ENCODE peak calls at places on chromosomes 11 and 22, in six cellular contexts. O, I, Z, R, S and Q are unnamed samples. For H3K4me1, the result is how much of the 10 kb centered on the place peaks cover.

GRCh38 chr22:49641770-49642313 is 185.8 kb downstream of the BRD1 start:
- DNase-seq in S (no peak), I (no peak), O (no peak), R (no peak), Z (no peak), Q (no peak)

GRCh38 chr11:102436546-102436945 is 16.0 kb downstream of the TMEM123 start:
- DNase-seq in S (no peak), O (peak), I (peak), R (no peak), Z (no peak), Q (no peak)

GRCh38 chr22:22352376-22352999 is 107.9 kb downstream of the VPREB1 start:
- DNase-seq in O (no peak), I (no peak), Z (no peak), S (no peak), R (no peak), Q (no peak)

GRCh38 chr22:29205598-29206371 is at the start of gene EMID1:
- DNase-seq in O (peak), R (no peak), I (peak), Z (no peak), S (peak), Q (peak)

GRCh38 chr11:34349882-34350281 is 7.9 kb downstream of the ABTB2 start:
- DNase-seq in I (no peak), R (no peak), O (peak), Z (no peak), S (no peak), Q (no peak)

GRCh38 chr22:29071261-29072045 is 1.4 kb upstream of the KREMEN1 start:
- DNase-seq in Z (no peak), I (peak), R (peak), O (peak), S (peak), Q (peak)

GRCh38 chr11:14971865-14972580 is at the start of gene CALCA:
- DNase-seq in O (no peak), R (no peak), Z (no peak), S (no peak), I (no peak), Q (no peak)

GRCh38 chr11:66113132-66113856 is 43.2 kb downstream of the PACS1 start:
- DNase-seq in S (no peak), O (peak), I (peak), Z (peak), R (no peak), Q (no peak)

GRCh38 chr11:8092587-8093424 is 11.8 kb downstream of the TUB start:
- DNase-seq in R (no peak), O (peak), I (peak), Z (peak), S (peak), Q (no peak)

GRCh38 chr22:38947321-38948112 is 9.9 kb upstream of the APOBEC3A start:
- DNase-seq in Z (no peak), O (no peak), I (no peak), R (no peak), S (no peak), Q (peak)

GRCh38 chr11:10303558-10304363 is 1.1 kb upstream of the ADM start:
- DNase-seq in O (peak), S (no peak), I (peak), Z (peak), R (no peak), Q (no peak)

GRCh38 chr22:45316796-45317526 is 7.2 kb downstream of the FAM118A start:
- DNase-seq in O (no peak), Z (no peak), R (no peak), I (no peak), S (no peak), Q (no peak)
- H3K4me1 ChIP-seq in O (under half), Z (under half), R (under half), I (under half), S (under half), Q (under half)

DNA sequence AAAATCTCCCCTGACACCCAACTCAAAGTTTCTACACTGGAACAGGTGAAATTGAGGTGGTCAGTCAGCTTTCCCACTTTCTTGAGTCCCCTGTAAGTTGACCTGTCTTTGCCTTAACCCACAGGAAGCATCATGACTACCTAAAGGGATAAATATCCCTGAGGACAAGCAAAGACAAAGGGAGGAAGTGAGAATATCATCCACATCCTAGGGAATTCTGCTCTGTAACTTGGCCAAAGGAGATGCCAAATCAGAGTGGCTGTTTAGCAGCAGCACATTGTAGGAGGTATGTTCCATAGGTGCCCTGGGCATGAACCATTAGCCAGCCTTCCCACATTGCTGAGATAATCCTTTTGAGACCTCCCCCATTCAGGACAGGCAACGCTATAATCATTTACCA is 40.9 kb upstream of the MRPL17 start:
- DNase-seq in I (no peak), R (no peak), O (no peak), Z (no peak), S (no peak), Q (no peak)
- H3K4me1 ChIP-seq in I (under half), R (under half), O (under half), Z (under half), S (under half), Q (under half)

GRCh38 chr11:31492320-31492913 is 17.0 kb downstream of the IMMP1L start:
- DNase-seq in S (no peak), Z (no peak), R (no peak), I (peak), O (peak), Q (no peak)
- H3K4me1 ChIP-seq in S (under half), Z (under half), R (under half), I (under half), O (under half), Q (under half)

GRCh38 chr22:27797793-27798525 is 3.6 kb downstream of the MN1 start:
- DNase-seq in Z (no peak), R (no peak), I (peak), S (no peak), O (no peak), Q (no peak)
- H3K4me1 ChIP-seq in Z (under half), R (half or more), I (under half), S (under half), O (under half), Q (under half)

DNA sequence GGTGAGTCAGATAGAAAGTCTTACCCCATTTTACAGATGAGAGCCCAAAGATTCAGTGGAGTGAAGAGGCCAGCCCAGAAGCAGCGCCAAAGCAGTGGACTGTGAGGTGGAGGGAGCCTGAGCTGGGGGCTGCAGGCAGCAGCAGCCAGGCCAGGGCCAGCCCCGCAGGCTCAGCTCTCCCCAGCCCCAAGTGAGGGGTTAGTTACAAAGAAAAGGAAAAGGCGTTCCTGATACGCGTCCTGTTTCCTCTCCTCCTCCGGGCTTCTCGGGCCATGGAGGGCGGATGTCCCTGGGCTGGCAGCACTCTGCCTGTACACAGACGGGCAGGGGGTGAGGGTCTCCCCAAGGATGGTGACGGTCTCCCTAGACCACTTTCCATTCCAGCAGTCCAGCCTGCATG is 44.9 kb downstream of the ARRB1 start:
- DNase-seq in O (no peak), I (no peak), R (no peak), S (peak), Z (no peak), Q (no peak)
- H3K4me1 ChIP-seq in O (under half), I (under half), R (under half), S (under half), Z (under half), Q (under half)

GRCh38 chr22:36334838-36335603 is 52.7 kb downstream of the MYH9 start:
- DNase-seq in I (peak), Z (no peak), R (no peak), S (no peak), O (peak), Q (no peak)
- H3K4me1 ChIP-seq in I (half or more), Z (half or more), R (under half), S (half or more), O (half or more), Q (under half)

GRCh38 chr22:43890901-43891331 is 897 bp downstream of the PNPLA5 start:
- DNase-seq in S (no peak), R (no peak), Z (no peak), I (no peak), O (peak), Q (no peak)
- H3K4me1 ChIP-seq in S (under half), R (under half), Z (under half), I (under half), O (under half), Q (under half)

DNA sequence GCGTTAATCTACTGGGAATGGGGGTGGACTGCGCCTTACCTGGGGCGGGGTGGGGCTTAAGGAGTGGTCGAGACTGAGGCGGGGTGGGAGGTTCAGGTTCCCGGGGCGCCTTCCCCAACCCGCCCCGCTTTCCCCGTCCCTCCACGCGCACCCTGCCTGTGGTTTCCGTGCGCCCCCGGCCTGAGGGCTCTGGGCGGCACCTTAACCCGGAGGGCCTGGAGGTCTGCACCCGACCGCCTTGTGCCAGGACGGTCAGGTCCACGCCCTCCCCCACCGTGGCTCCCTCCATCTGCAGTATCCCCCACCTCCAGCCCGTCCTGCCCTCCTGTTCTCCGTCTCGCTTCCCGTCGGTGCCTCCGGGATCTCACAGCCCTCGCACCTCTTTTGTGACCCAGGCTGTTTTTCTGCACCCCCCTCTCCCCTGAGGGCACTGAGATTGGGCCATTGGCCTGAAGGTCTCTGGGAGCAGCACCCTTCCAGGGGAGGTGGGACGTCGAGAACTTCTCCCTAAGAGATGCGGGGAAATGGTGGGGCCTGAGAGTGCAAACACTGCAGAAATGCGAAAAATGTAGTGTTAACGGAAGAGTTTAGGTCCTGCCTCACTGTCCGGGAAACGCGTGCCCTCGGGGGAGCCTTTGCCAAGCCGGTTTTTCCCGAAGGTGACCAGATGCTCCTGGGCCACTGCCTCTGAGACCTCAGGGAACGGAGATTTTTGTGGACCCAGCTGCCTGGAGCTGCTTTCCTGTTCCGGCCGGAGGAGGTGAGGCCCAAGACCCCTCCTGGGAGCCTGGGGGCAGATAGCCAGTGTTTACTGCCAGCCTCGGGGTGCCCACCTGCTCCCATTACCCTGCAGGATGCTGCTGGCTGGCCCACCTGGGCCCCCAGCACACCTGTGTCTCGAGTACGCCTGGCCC is 1.2 kb upstream of the ASCL2 start:
- DNase-seq in I (no peak), S (no peak), O (no peak), Z (no peak), R (no peak), Q (no peak)
- H3K4me1 ChIP-seq in I (under half), S (under half), O (under half), Z (under half), R (under half), Q (under half)

GRCh38 chr22:19995611-19996339 is 20.8 kb downstream of the ARVCF start:
- DNase-seq in I (peak), S (no peak), Z (no peak), R (no peak), O (no peak), Q (no peak)
- H3K4me1 ChIP-seq in I (under half), S (under half), Z (under half), R (under half), O (under half), Q (under half)